ENCODE peak calls at places on chromosomes 16 and 17, in four cellular contexts. S is tibial nerve, C is right lobe of liver, B is MM.1S. X is an unnamed sample.

GRCh38 chr16:47565454-47565853 is 104.3 kb downstream of the PHKB start:
- DNase-seq in S (peak; percentile 48), C (peak; percentile 33), B (no peak), X (peak; percentile 67)

GRCh38 chr17:80421381-80422090 is 6.6 kb downstream of the ENDOV start:
- DNase-seq in S (no peak), C (no peak), B (no peak), X (peak; percentile 39)

GRCh38 chr16:74029122-74029805 is 267.4 kb upstream of the PSMD7 start:
- DNase-seq in S (no peak), C (no peak), B (no peak), X (no peak)

GRCh38 chr16:85524630-85525463 is 88.3 kb upstream of the GSE1 start:
- DNase-seq in S (peak; percentile 22), C (peak; percentile 90), B (no peak), X (peak; percentile 90)

GRCh38 chr16:50270510-50271147 is 4.3 kb downstream of the ADCY7 start:
- DNase-seq in S (no peak), C (no peak), B (no peak), X (peak; percentile 52)

GRCh38 chr16:65098916-65099315 is 22.9 kb downstream of the CDH11 start:
- DNase-seq in S (no peak), C (no peak), B (no peak), X (no peak)

GRCh38 chr16:11155284-11155806 is 100.7 kb downstream of the SOCS1 start:
- DNase-seq in S (no peak), C (no peak), B (no peak), X (no peak)

GRCh38 chr17:33628500-33629336 is 335.6 kb upstream of the ASIC2 start:
- DNase-seq in S (no peak), C (no peak), B (no peak), X (no peak)

GRCh38 chr17:67801626-67802175 is 23.6 kb upstream of the BPTF start:
- DNase-seq in S (no peak), C (no peak), B (peak; percentile 15), X (no peak)

GRCh38 chr17:58338454-58338841 is 9.9 kb upstream of the TSPOAP1 start:
- DNase-seq in S (no peak), C (no peak), B (peak; percentile 32), X (no peak)

GRCh38 chr16:28604186-28604565 is 5.7 kb downstream of the SULT1A1 start:
- DNase-seq in S (no peak), C (no peak), B (no peak), X (peak; percentile 25)

GRCh38 chr16:24753437-24753836 is 24.0 kb downstream of the TNRC6A start:
- DNase-seq in S (no peak), C (no peak), B (no peak), X (no peak)

GRCh38 chr17:55582910-55583309 is 71.7 kb upstream of the SMIM36 start:
- DNase-seq in S (no peak), C (no peak), B (no peak), X (no peak)

GRCh38 chr17:78679495-78680395 is 102.3 kb downstream of the CYTH1 start:
- DNase-seq in S (no peak), C (no peak), B (no peak), X (no peak)

GRCh38 chr17:47735536-47736011 is 2.5 kb downstream of the TBX21 start:
- DNase-seq in S (no peak), C (no peak), B (no peak), X (no peak)

GRCh38 chr16:84950906-84951305 is 60.4 kb downstream of the ZDHHC7 start:
- DNase-seq in S (no peak), C (no peak), B (peak; percentile 10), X (no peak)

GRCh38 chr17:59000022-59000421 is 106.7 kb downstream of the TRIM37 start:
- DNase-seq in S (no peak), C (no peak), B (no peak), X (no peak)

GRCh38 chr17:77410470-77410869 is 269.7 kb downstream of the SEC14L1 start:
- DNase-seq in S (no peak), C (no peak), B (no peak), X (no peak)

GRCh38 chr17:10177921-10178788 is 20.3 kb downstream of the GAS7 start:
- DNase-seq in S (no peak), C (no peak), B (no peak), X (no peak)

GRCh38 chr17:43338886-43339516 is 59.8 kb upstream of the ARL4D start:
- DNase-seq in S (peak; percentile 79), C (peak; percentile 68), B (peak; percentile 61), X (peak; percentile 86)

GRCh38 chr16:6732166-6732565 is 600.5 kb upstream of the RBFOX1 start:
- DNase-seq in S (no peak), C (no peak), B (no peak), X (no peak)

GRCh38 chr17:68777243-68777855 is 176.2 kb upstream of the FAM20A start:
- DNase-seq in S (peak; percentile 88), C (peak; percentile 29), B (peak; percentile 51), X (no peak)

GRCh38 chr17:44362964-44363612 is 565 bp downstream of the FAM171A2 start:
- DNase-seq in S (no peak), C (no peak), B (no peak), X (no peak)

GRCh38 chr16:84459941-84460405 is 44.5 kb downstream of the MEAK7 start:
- DNase-seq in S (no peak), C (no peak), B (no peak), X (peak; percentile 28)

GRCh38 chr17:80941743-80942211 is 49.9 kb upstream of the CHMP6 start:
- DNase-seq in S (no peak), C (no peak), B (no peak), X (peak; percentile 47)

GRCh38 chr17:34726536-34727384 is 147.4 kb downstream of the TMEM132E start:
- DNase-seq in S (no peak), C (no peak), B (no peak), X (no peak)

GRCh38 chr16:55812951-55813350 is 19.9 kb downstream of the CES1 start:
- DNase-seq in S (no peak), C (no peak), B (no peak), X (no peak)

GRCh38 chr17:72471296-72471695 is 350.5 kb downstream of the SOX9 start:
- DNase-seq in S (no peak), C (no peak), B (no peak), X (no peak)

GRCh38 chr17:48241131-48241591 is 133.6 kb downstream of the SNX11 start:
- DNase-seq in S (peak; percentile 7), C (no peak), B (peak; percentile 78), X (no peak)

GRCh38 chr17:35322749-35323148 is 50.7 kb downstream of the SLFN11 start:
- DNase-seq in S (no peak), C (no peak), B (no peak), X (no peak)

GRCh38 chr17:48997103-48997826 is at the start of gene IGF2BP1:
- DNase-seq in S (no peak), C (no peak), B (no peak), X (no peak)

GRCh38 chr17:4834621-4835020 is 1.5 kb downstream of the MINK1 start:
- DNase-seq in S (no peak), C (no peak), B (no peak), X (no peak)

GRCh38 chr16:80199614-80200013 is 341.2 kb upstream of the DYNLRB2 start:
- DNase-seq in S (no peak), C (no peak), B (no peak), X (no peak)

GRCh38 chr16:24686678-24687077 is 42.8 kb upstream of the TNRC6A start:
- DNase-seq in S (no peak), C (no peak), B (no peak), X (no peak)

GRCh38 chr17:21218831-21219380 is 4.9 kb upstream of the TMEM11 start:
- DNase-seq in S (no peak), C (no peak), B (no peak), X (no peak)

GRCh38 chr17:17748179-17748578 is 66.9 kb downstream of the RAI1 start:
- DNase-seq in S (no peak), C (no peak), B (no peak), X (no peak)
- TF ChIP-seq CTCF in S (no peak), C (no peak), B (no peak), X (no peak)

DNA sequence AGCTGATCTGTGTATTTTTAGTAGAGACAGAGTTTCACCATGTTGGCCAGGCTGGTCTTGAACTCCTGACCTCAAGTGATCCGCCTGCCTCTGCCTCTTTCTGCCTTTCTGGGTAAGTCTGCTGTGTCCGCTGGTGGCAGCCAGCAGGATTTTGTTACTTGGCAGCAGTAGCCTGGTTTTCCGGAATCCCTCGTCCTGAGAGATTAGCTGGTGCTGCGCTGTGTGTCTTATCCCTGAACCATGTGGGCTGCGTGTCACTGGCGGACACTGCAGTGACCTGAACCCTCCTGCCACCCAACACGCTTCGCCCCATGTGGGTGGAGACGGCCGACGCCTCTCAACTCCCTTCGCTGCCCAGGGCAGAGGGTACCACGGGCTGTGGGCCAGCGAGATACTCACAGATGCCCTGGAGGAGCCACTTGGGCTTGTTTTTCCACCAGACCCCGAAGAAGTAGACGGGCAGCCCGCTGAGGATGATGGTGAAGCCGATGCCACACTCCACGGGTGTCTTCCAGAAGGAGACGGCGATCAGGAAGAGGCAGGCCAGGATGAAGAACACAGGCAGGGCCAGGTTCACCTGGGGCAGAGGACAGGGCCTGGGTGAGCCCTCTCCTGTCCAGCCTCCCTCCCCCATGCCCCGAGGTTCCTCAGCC is 35.2 kb downstream of the SLC7A5 start:
- DNase-seq in S (no peak), C (no peak), B (no peak), X (no peak)
- H3K4me1 ChIP-seq in S (no peaks in the 10 kb centered on the region), C (peaks cover 8% of the 10 kb centered on the region), B (no peaks in the 10 kb centered on the region), X (no peaks in the 10 kb centered on the region)

DNA sequence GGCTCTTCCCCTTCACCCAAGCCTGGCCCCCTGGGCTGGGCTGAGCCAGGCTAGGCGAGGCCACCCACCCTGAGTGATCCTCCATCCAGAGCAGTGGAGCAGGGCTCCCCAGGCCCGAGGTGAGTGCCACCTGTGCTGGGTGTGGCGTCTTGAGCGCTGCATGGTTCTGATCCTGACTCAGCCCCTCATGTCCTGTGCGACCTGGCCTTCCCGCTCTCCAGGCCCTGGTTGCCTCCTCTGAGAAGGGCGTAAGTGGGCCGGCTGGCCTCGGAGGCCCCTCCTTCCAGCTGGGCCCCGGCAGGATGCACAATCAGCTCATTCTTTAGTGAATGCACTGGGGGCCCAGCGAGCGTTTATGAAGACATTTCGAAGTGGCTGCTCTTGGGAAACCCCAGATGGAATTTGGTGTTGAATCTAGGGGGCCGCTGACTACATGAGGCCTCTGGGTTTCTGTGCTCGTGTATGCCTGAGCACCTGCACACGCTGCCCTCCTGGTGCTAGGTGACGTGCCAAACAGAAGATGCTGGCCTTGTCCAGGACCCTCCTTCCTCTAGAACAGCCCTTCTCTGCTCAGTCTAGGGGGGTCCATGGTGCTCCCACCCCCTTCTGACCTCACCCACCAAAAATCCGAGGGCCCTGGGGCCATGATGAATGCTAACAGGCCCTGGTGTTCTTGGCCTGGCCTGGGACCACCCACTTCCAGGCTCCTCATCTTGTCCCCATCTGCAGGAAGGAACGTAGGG is 3.7 kb upstream of the TMEM92 start:
- DNase-seq in S (peak; percentile 64), C (no peak), B (no peak), X (peak; percentile 55)
- TF ChIP-seq CTCF in S (no peak), C (no peak), B (no peak), X (no peak)

DNA sequence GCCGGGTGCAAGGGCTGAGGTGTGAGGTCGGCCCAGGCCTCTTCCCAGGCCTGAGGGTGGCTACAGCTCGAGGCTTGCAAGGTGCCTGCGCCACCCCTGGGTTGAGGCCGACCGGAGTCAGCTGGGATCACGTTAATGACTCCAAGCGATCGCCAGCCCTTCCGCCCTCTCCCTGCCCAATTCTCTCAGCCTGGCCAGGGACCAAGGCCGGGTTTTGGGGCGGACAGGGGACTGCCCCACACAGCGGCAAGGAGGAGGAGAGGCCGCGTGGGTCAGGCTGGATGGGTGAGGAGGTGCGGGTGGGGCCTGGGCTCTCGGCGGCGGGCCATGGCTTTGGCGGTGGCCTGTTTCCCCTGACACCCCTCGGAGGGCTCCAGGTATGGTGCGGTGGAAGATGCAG is 3.2 kb upstream of the WDR24 start:
- DNase-seq in S (no peak), C (no peak), B (no peak), X (no peak)
- H3K4me1 ChIP-seq in S (peaks cover 35% of the 10 kb centered on the region), C (peaks cover 18% of the 10 kb centered on the region), B (peaks cover 5% of the 10 kb centered on the region), X (peaks cover 44% of the 10 kb centered on the region)

X was measured in lower lobe of right lung.